ENCODE peak calls at places on chromosomes 3 and 15, in ten cellular contexts. C, Y, B, E, P, L, I, F, G and N are unnamed samples.

GRCh38 chr3:164417955-164418354 is 660.3 kb downstream of the SI start:
- DNase-seq in C (no peak), Y (peak), B (no peak), E (no peak), P (no peak), L (no peak), I (no peak), F (no peak), G (no peak), N (no peak)

GRCh38 chr3:61358364-61358763 is 107.1 kb upstream of the FHIT start:
- DNase-seq in C (no peak), Y (peak), B (peak), E (no peak), P (peak), L (no peak), I (peak), F (no peak), G (no peak), N (peak)

GRCh38 chr15:63178034-63178433 is 11.4 kb upstream of the RAB8B start:
- DNase-seq in C (no peak), Y (no peak), B (peak), E (no peak), P (no peak), L (no peak), I (no peak), F (no peak), G (no peak), N (no peak)

GRCh38 chr15:101107625-101108457 is 144.0 kb downstream of the CHSY1 start:
- DNase-seq in C (no peak), Y (no peak), B (no peak), E (no peak), P (no peak), L (no peak), I (no peak), F (no peak), G (peak), N (no peak)

GRCh38 chr3:122996038-122996580 is 31.5 kb downstream of the SEMA5B start:
- DNase-seq in C (no peak), Y (no peak), B (peak), E (no peak), P (no peak), L (no peak), I (no peak), F (no peak), G (peak), N (no peak)

GRCh38 chr3:105686324-105686897 is 182.4 kb downstream of the CBLB start:
- DNase-seq in C (no peak), Y (peak), B (peak), E (peak), P (peak), L (peak), I (no peak), F (peak), G (no peak), N (peak)

GRCh38 chr15:35705885-35706590 is 160.1 kb upstream of the DPH6 start:
- DNase-seq in C (no peak), Y (peak), B (peak), E (no peak), P (no peak), L (no peak), I (no peak), F (no peak), G (no peak), N (no peak)

GRCh38 chr15:94312946-94313345 is 81.6 kb downstream of the MCTP2 start:
- DNase-seq in C (no peak), Y (no peak), B (no peak), E (no peak), P (no peak), L (no peak), I (no peak), F (no peak), G (no peak), N (no peak)

GRCh38 chr3:16816048-16816780 is 68.5 kb upstream of the PLCL2 start:
- DNase-seq in C (no peak), Y (no peak), B (no peak), E (no peak), P (no peak), L (no peak), I (no peak), F (no peak), G (no peak), N (no peak)

GRCh38 chr15:63362196-63362595 is 19.4 kb downstream of the CA12 start:
- DNase-seq in C (no peak), Y (no peak), B (peak), E (no peak), P (no peak), L (no peak), I (no peak), F (no peak), G (no peak), N (no peak)

GRCh38 chr3:123476967-123477750 is 28.3 kb upstream of the ADCY5 start:
- DNase-seq in C (no peak), Y (no peak), B (no peak), E (no peak), P (no peak), L (no peak), I (no peak), F (no peak), G (no peak), N (no peak)

GRCh38 chr3:106522397-106522796 is 653.6 kb upstream of the CBLB start:
- DNase-seq in C (no peak), Y (no peak), B (no peak), E (no peak), P (no peak), L (no peak), I (no peak), F (no peak), G (no peak), N (no peak)

GRCh38 chr3:182807056-182807455 is 13.8 kb downstream of the ATP11B start:
- DNase-seq in C (no peak), Y (no peak), B (no peak), E (no peak), P (no peak), L (no peak), I (no peak), F (no peak), G (no peak), N (no peak)

GRCh38 chr3:123869165-123869564 is 15.0 kb downstream of the MYLK start:
- DNase-seq in C (no peak), Y (no peak), B (no peak), E (no peak), P (no peak), L (no peak), I (no peak), F (no peak), G (no peak), N (no peak)

GRCh38 chr3:45330500-45331295 is 57.7 kb upstream of the LARS2 start:
- DNase-seq in C (no peak), Y (no peak), B (no peak), E (no peak), P (no peak), L (no peak), I (no peak), F (no peak), G (no peak), N (no peak)

GRCh38 chr3:114213669-114214541 is 23.5 kb downstream of the ZNF80 start:
- DNase-seq in C (no peak), Y (peak), B (peak), E (peak), P (no peak), L (peak), I (no peak), F (peak), G (no peak), N (peak)

GRCh38 chr3:186613637-186614265 is 891 bp downstream of the AHSG start:
- DNase-seq in C (no peak), Y (no peak), B (no peak), E (no peak), P (no peak), L (no peak), I (no peak), F (no peak), G (no peak), N (no peak)

GRCh38 chr15:100725121-100726069 is 123.0 kb downstream of the ASB7 start:
- DNase-seq in C (no peak), Y (peak), B (peak), E (no peak), P (no peak), L (no peak), I (no peak), F (peak), G (no peak), N (no peak)

GRCh38 chr15:42140383-42141070 is 15.9 kb downstream of the PLA2G4F start:
- DNase-seq in C (no peak), Y (no peak), B (no peak), E (no peak), P (no peak), L (no peak), I (no peak), F (no peak), G (no peak), N (no peak)

GRCh38 chr15:76998661-76999285 is 3.8 kb downstream of the PSTPIP1 start:
- DNase-seq in C (no peak), Y (no peak), B (no peak), E (no peak), P (no peak), L (no peak), I (no peak), F (no peak), G (no peak), N (no peak)

GRCh38 chr3:28136607-28137216 is 104.7 kb upstream of the CMC1 start:
- DNase-seq in C (no peak), Y (no peak), B (no peak), E (no peak), P (no peak), L (no peak), I (no peak), F (no peak), G (no peak), N (no peak)

GRCh38 chr3:46298871-46299607 is 54.9 kb upstream of the CCR2 start:
- DNase-seq in C (no peak), Y (no peak), B (peak), E (no peak), P (no peak), L (no peak), I (no peak), F (no peak), G (no peak), N (no peak)

GRCh38 chr3:186209810-186210752 is 101.2 kb upstream of the ETV5 start:
- DNase-seq in C (no peak), Y (peak), B (peak), E (no peak), P (peak), L (no peak), I (peak), F (peak), G (peak), N (no peak)

GRCh38 chr3:145815707-145816413 is 345.1 kb downstream of the PLOD2 start:
- DNase-seq in C (no peak), Y (no peak), B (no peak), E (no peak), P (no peak), L (no peak), I (no peak), F (no peak), G (no peak), N (no peak)

GRCh38 chr3:165462616-165463334 is 266.6 kb upstream of the SLITRK3 start:
- DNase-seq in C (no peak), Y (peak), B (peak), E (no peak), P (no peak), L (no peak), I (no peak), F (no peak), G (no peak), N (no peak)

GRCh38 chr3:73504255-73504654 is 120.5 kb downstream of the PDZRN3 start:
- DNase-seq in C (no peak), Y (no peak), B (peak), E (no peak), P (no peak), L (no peak), I (no peak), F (no peak), G (no peak), N (no peak)

GRCh38 chr3:48562367-48563095 is 1.1 kb downstream of the UCN2 start:
- DNase-seq in C (no peak), Y (no peak), B (no peak), E (no peak), P (no peak), L (no peak), I (no peak), F (no peak), G (no peak), N (no peak)

GRCh38 chr3:98521897-98522537 is 685 bp downstream of the CLDND1 start:
- DNase-seq in C (no peak), Y (peak), B (peak), E (peak), P (no peak), L (peak), I (peak), F (peak), G (peak), N (no peak)

GRCh38 chr3:73611176-73611575 is 13.6 kb downstream of the PDZRN3 start:
- DNase-seq in C (no peak), Y (peak), B (peak), E (no peak), P (no peak), L (no peak), I (no peak), F (no peak), G (no peak), N (no peak)

GRCh38 chr3:73614385-73614784 is 10.4 kb downstream of the PDZRN3 start:
- DNase-seq in C (no peak), Y (peak), B (no peak), E (no peak), P (no peak), L (no peak), I (no peak), F (no peak), G (no peak), N (no peak)

GRCh38 chr15:90782450-90782849 is 65.3 kb downstream of the BLM start:
- DNase-seq in C (no peak), Y (no peak), B (no peak), E (no peak), P (no peak), L (no peak), I (no peak), F (no peak), G (no peak), N (no peak)

GRCh38 chr3:67196677-67197076 is 198.6 kb downstream of the KBTBD8 start:
- DNase-seq in C (no peak), Y (no peak), B (no peak), E (no peak), P (no peak), L (no peak), I (no peak), F (no peak), G (no peak), N (no peak)

GRCh38 chr15:99009741-99010370 is 2.3 kb upstream of the PGPEP1L start:
- DNase-seq in C (no peak), Y (no peak), B (no peak), E (no peak), P (no peak), L (no peak), I (no peak), F (no peak), G (no peak), N (no peak)